ENCODE peak calls at places on chromosomes 4 and X, in seven cellular contexts. D is NCI-H2081; Q is activated CD4-positive, alpha-beta T cell treated with anti-CD3 and anti-CD28 coated beads, Interleukin-2, amount 10 ng/mL, durations not matched to agents 7 days and 5 days; F is EL; T is SW480; W is memory B cell; J is NCI-H510A. V is an unnamed sample.

GRCh38 chr4:83219344-83219990 is 65.1 kb downstream of the COQ2 start:
- DNase-seq in T (no peak), J (peak), F (peak), D (no peak), W (no peak), Q (peak), V (peak)

GRCh38 chrX:100911731-100912130 is 17.0 kb downstream of the XKRX start:
- DNase-seq in T (no peak), J (no peak), W (no peak), Q (no peak), F (peak), D (no peak), V (no peak)

GRCh38 chrX:135086197-135086854 is 34.0 kb downstream of the ETDB start:
- DNase-seq in J (peak), F (peak), W (no peak), Q (peak), T (peak), D (peak), V (peak)

GRCh38 chr4:122793811-122794210 is 32.8 kb upstream of the FGF2 start:
- DNase-seq in W (no peak), Q (no peak), F (no peak), D (no peak), T (no peak), J (no peak), V (no peak)

GRCh38 chrX:100194073-100194775 is 215.8 kb downstream of the PCDH19 start:
- DNase-seq in D (no peak), Q (no peak), T (peak), W (no peak), J (no peak), F (no peak), V (no peak)

GRCh38 chrX:17413228-17413627 is 38.2 kb downstream of the NHS start:
- DNase-seq in F (peak), D (no peak), T (peak), J (no peak), W (no peak), Q (no peak), V (no peak)

GRCh38 chr4:56505269-56506109 is at the start of gene ARL9:
- DNase-seq in D (no peak), W (peak), Q (peak), T (no peak), J (peak), F (peak), V (peak)

GRCh38 chr4:57234252-57234775 is 124.1 kb upstream of the IGFBP7 start:
- DNase-seq in W (no peak), D (no peak), F (no peak), T (no peak), Q (no peak), J (no peak), V (no peak)

GRCh38 chrX:147978931-147979330 is 2.2 kb upstream of the FMR1NB start:
- DNase-seq in T (peak), D (no peak), Q (no peak), W (no peak), J (no peak), F (no peak), V (no peak)

GRCh38 chr4:55398461-55398860 is 2.7 kb downstream of the TMEM165 start:
- DNase-seq in Q (no peak), J (no peak), T (no peak), W (no peak), D (no peak), F (peak), V (no peak)

GRCh38 chrX:74178536-74178935 is 125.4 kb upstream of the ZCCHC13 start:
- DNase-seq in T (no peak), Q (no peak), F (no peak), J (no peak), D (no peak), W (no peak), V (no peak)

GRCh38 chr4:106738121-106738520 is 298.0 kb downstream of the DKK2 start:
- DNase-seq in Q (no peak), F (no peak), W (no peak), J (no peak), T (no peak), D (no peak), V (no peak)

GRCh38 chr4:8015512-8015911 is 75.9 kb upstream of the AFAP1 start:
- DNase-seq in F (peak), W (no peak), D (peak), T (no peak), Q (no peak), J (no peak), V (no peak)

GRCh38 chr4:178196751-178197150 is 754.5 kb upstream of the AGA start:
- DNase-seq in W (no peak), D (no peak), T (no peak), F (no peak), Q (no peak), J (no peak), V (no peak)

GRCh38 chr4:80538276-80538926 is 202.9 kb downstream of the CFAP299 start:
- DNase-seq in F (peak), W (no peak), D (no peak), Q (no peak), T (no peak), J (no peak), V (no peak)

GRCh38 chrX:13808293-13808692 is 8.6 kb downstream of the GPM6B start:
- DNase-seq in J (no peak), F (no peak), T (no peak), W (no peak), Q (no peak), D (peak), V (no peak)

GRCh38 chrX:13048265-13048664 is 3.8 kb upstream of the FAM9C start:
- DNase-seq in Q (no peak), W (no peak), T (no peak), J (no peak), D (no peak), F (peak), V (no peak)

GRCh38 chr4:10456270-10457254 is 664 bp downstream of the ZNF518B start:
- DNase-seq in T (no peak), Q (peak), D (peak), W (no peak), F (peak), J (peak), V (peak)

GRCh38 chr4:8703401-8703696 is 110.8 kb downstream of the CPZ start:
- DNase-seq in F (no peak), W (no peak), T (no peak), J (no peak), Q (no peak), D (no peak), V (no peak)

GRCh38 chrX:106284431-106285025 is 116.4 kb downstream of the PWWP3B start:
- DNase-seq in T (no peak), F (no peak), W (no peak), J (no peak), Q (no peak), D (no peak), V (no peak)

GRCh38 chr4:154441982-154442381 is 49.6 kb downstream of the DCHS2 start:
- DNase-seq in D (no peak), F (no peak), Q (no peak), J (no peak), W (no peak), T (no peak), V (no peak)

GRCh38 chrX:2967012-2967411 is 37.9 kb upstream of the ARSD start:
- DNase-seq in Q (no peak), J (no peak), D (no peak), W (no peak), T (no peak), F (no peak), V (no peak)

GRCh38 chr4:17898553-17898952 is 87.8 kb downstream of the NCAPG start:
- DNase-seq in Q (no peak), T (no peak), J (no peak), F (no peak), W (no peak), D (no peak), V (no peak)